ENCODE peak calls at places on chromosomes 16 and 17, in four cellular contexts. One of them, this sample, is unnamed.

GRCh38 chr17:66964930-66965800 is 658 bp downstream of the CACNG4 start:
- DNase-seq in astrocyte of the spinal cord: no peak
- DNase-seq in HCT116: no peak
- DNase-seq in ovary: no peak
- DNase-seq in this sample: no peak

GRCh38 chr17:39132192-39132600 is 19.2 kb downstream of the PLXDC1 start:
- DNase-seq in astrocyte of the spinal cord: peak
- DNase-seq in HCT116: no peak
- DNase-seq in ovary: peak
- DNase-seq in this sample: no peak

GRCh38 chr17:19371259-19372003 is 6.9 kb upstream of the MAPK7 start:
- DNase-seq in astrocyte of the spinal cord: no peak
- DNase-seq in HCT116: no peak
- DNase-seq in ovary: no peak
- DNase-seq in this sample: no peak

GRCh38 chr17:13407381-13407780 is 194.3 kb downstream of the HS3ST3A1 start:
- DNase-seq in astrocyte of the spinal cord: no peak
- DNase-seq in HCT116: no peak
- DNase-seq in ovary: no peak
- DNase-seq in this sample: no peak

GRCh38 chr16:26531290-26531730 is 535.4 kb upstream of the C16orf82 start:
- DNase-seq in astrocyte of the spinal cord: no peak
- DNase-seq in HCT116: no peak
- DNase-seq in ovary: no peak
- DNase-seq in this sample: no peak

GRCh38 chr17:50661795-50662391 is 27.2 kb downstream of the ABCC3 start:
- DNase-seq in astrocyte of the spinal cord: peak
- DNase-seq in HCT116: peak
- DNase-seq in ovary: no peak
- DNase-seq in this sample: peak

GRCh38 chr17:75315541-75316243 is 26.5 kb upstream of the SLC25A19 start:
- DNase-seq in astrocyte of the spinal cord: no peak
- DNase-seq in HCT116: no peak
- DNase-seq in ovary: no peak
- DNase-seq in this sample: no peak

GRCh38 chr16:17245727-17246576 is 224.8 kb downstream of the XYLT1 start:
- DNase-seq in astrocyte of the spinal cord: no peak
- DNase-seq in HCT116: no peak
- DNase-seq in ovary: no peak
- DNase-seq in this sample: no peak

GRCh38 chr17:62052765-62053338 is 12.2 kb downstream of the MED13 start:
- DNase-seq in astrocyte of the spinal cord: no peak
- DNase-seq in HCT116: no peak
- DNase-seq in ovary: no peak
- DNase-seq in this sample: no peak

GRCh38 chr17:71667661-71668060 is 453.2 kb upstream of the SOX9 start:
- DNase-seq in astrocyte of the spinal cord: peak
- DNase-seq in HCT116: no peak
- DNase-seq in ovary: no peak
- DNase-seq in this sample: no peak

GRCh38 chr17:71666047-71666446 is 454.8 kb upstream of the SOX9 start:
- DNase-seq in astrocyte of the spinal cord: no peak
- DNase-seq in HCT116: no peak
- DNase-seq in ovary: no peak
- DNase-seq in this sample: no peak

GRCh38 chr17:71668807-71669206 is 452.0 kb upstream of the SOX9 start:
- DNase-seq in astrocyte of the spinal cord: no peak
- DNase-seq in HCT116: no peak
- DNase-seq in ovary: no peak
- DNase-seq in this sample: no peak

GRCh38 chr17:71664867-71665266 is 456.0 kb upstream of the SOX9 start:
- DNase-seq in astrocyte of the spinal cord: no peak
- DNase-seq in HCT116: no peak
- DNase-seq in ovary: no peak
- DNase-seq in this sample: no peak
- TF ChIP-seq CTCF in astrocyte of the spinal cord: no peak
- TF ChIP-seq CTCF in HCT116: no peak
- TF ChIP-seq CTCF in ovary: no peak
- TF ChIP-seq CTCF in this sample: no peak

GRCh38 chr17:72121164-72122001 is 563 bp downstream of the SOX9 start:
- DNase-seq in astrocyte of the spinal cord: peak
- DNase-seq in HCT116: no peak
- DNase-seq in ovary: no peak
- DNase-seq in this sample: no peak
- TF ChIP-seq CTCF in astrocyte of the spinal cord: no peak
- TF ChIP-seq CTCF in HCT116: no peak
- TF ChIP-seq CTCF in ovary: no peak
- TF ChIP-seq CTCF in this sample: peak

DNA sequence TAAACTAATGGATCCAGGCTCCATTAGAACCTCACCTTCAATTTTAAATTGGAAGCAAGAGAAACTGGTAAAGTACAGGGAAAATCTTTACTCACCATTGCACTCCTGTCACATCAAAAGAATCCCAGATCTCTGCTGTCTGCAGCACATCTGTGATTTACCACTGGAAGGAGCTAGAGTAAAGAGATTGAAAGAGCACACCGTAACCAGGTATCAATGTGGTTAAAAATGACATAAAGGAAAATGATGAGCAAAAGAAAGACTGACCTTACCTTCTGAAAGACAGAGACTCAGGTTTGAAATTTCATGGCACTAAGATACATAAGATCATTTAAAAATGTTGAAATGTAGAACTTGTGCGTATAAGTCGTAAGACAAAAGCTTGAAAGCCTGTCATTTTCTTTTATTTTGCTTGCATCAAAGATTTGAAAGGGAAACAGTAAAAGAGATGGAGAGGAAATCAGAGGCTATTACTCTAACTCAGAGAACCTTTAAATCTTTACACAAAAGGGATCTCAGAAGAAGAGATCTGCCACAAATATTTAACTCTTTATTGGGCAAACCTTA is 678.2 kb upstream of the GOT2 start:
- DNase-seq in astrocyte of the spinal cord: peak
- DNase-seq in HCT116: no peak
- DNase-seq in ovary: no peak
- DNase-seq in this sample: no peak
- TF ChIP-seq CTCF in astrocyte of the spinal cord: peak
- TF ChIP-seq CTCF in HCT116: no peak
- TF ChIP-seq CTCF in ovary: no peak
- TF ChIP-seq CTCF in this sample: peak

DNA sequence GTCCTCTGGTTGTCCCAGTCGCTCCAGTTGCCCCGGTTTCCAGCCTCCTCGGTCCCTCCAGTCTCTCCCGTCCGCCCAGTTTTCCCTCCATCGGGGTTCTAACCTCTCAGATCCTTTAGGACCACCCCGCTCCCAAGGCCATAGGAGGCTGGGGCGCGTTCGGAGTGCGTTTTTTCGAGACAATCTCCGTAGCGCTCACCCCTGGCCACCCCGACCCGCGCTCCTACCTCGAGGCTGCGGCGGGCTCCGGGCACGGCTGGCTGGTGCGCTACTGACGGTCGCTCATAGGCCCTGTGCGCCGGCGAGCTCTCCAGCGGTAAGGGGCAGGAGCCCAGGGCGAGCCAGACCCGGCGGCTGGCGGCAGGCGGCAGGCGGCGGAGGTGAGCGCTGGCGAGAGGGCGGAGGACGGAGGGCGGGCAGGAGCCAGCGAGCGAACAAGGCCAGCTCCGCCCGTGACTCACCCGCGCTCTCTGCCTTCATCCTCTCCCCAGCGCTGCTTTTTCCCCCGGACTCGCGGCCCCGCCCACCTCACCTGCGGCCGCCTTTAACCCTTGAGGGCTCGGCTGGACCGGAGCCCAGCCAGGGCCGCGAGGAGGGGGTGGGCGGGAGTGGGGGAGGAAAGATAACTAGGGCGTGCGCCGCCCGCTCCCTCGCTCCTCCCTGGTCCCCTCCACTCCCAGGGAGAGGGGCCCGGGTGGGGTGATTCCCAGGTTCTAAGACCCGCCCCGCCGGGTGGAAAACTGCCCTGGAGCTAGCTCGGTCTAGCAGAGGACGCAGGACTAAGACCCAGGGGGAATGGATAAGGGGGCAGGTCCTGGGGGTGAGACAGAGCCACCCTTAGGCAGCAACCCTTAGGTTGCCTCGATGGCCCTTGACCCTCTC is at the start of gene SP6:
- DNase-seq in astrocyte of the spinal cord: peak
- DNase-seq in HCT116: peak
- DNase-seq in ovary: peak
- DNase-seq in this sample: no peak
- TF ChIP-seq CTCF in astrocyte of the spinal cord: no peak
- TF ChIP-seq CTCF in HCT116: no peak
- TF ChIP-seq CTCF in ovary: no peak
- TF ChIP-seq CTCF in this sample: no peak

GRCh38 chr17:34843682-34844081 is 117.6 kb downstream of the CCT6B start:
- DNase-seq in astrocyte of the spinal cord: no peak
- DNase-seq in HCT116: no peak
- DNase-seq in ovary: no peak
- DNase-seq in this sample: no peak

GRCh38 chr17:34841467-34841866 is 119.8 kb downstream of the CCT6B start:
- DNase-seq in astrocyte of the spinal cord: no peak
- DNase-seq in HCT116: no peak
- DNase-seq in ovary: no peak
- DNase-seq in this sample: no peak

GRCh38 chr17:34837796-34838195 is 123.5 kb downstream of the CCT6B start:
- DNase-seq in astrocyte of the spinal cord: no peak
- DNase-seq in HCT116: no peak
- DNase-seq in ovary: no peak
- DNase-seq in this sample: no peak

GRCh38 chr17:34842235-34842634 is 119.0 kb downstream of the CCT6B start:
- DNase-seq in astrocyte of the spinal cord: no peak
- DNase-seq in HCT116: no peak
- DNase-seq in ovary: no peak
- DNase-seq in this sample: no peak

DNA sequence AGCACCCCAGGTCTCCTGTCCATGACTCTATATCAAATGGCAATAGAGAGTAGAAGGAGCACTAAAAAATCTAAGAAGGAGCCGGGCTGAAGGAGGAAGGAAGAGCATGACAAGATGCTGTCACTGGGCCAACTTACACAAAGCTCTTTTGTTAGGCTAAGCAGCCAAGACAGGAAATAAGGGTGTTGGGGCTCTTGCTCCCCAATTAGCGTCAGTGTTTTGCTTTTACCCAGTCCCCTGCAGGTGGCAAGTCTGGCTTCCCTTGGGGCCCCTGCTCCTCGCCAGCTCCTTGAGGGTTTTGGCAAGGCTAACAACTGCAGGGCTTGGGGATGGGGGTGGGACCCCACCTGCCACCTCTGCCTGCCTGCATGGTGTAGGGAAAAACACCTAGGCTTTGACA is 120.5 kb downstream of the CCT6B start:
- DNase-seq in astrocyte of the spinal cord: no peak
- DNase-seq in HCT116: no peak
- DNase-seq in ovary: no peak
- DNase-seq in this sample: no peak
- TF ChIP-seq CTCF in astrocyte of the spinal cord: no peak
- TF ChIP-seq CTCF in HCT116: no peak
- TF ChIP-seq CTCF in ovary: no peak
- TF ChIP-seq CTCF in this sample: no peak